ENCODE peak calls at places on chromosomes 2 and 18, in seven cellular contexts. I, C, Y, L, G, W and J are unnamed samples.

GRCh38 chr2:134575888-134576287 is 142.9 kb downstream of the TMEM163 start:
- DNase-seq in C (no peak), W (no peak), L (no peak), G (no peak), Y (no peak), I (no peak), J (no peak)

GRCh38 chr2:235958631-235959395 is 209.4 kb downstream of the GBX2 start:
- DNase-seq in I (no peak), G (no peak), C (no peak), Y (no peak), L (no peak), W (no peak), J (peak)

GRCh38 chr18:11148655-11149440 is 521 bp downstream of the PIEZO2 start:
- DNase-seq in C (peak), G (no peak), I (no peak), L (peak), W (no peak), Y (no peak), J (no peak)

GRCh38 chr18:63339920-63340484 is 20.4 kb upstream of the BCL2 start:
- DNase-seq in Y (no peak), W (peak), L (peak), C (no peak), I (no peak), G (no peak), J (no peak)

GRCh38 chr2:105541189-105542050 is 142.6 kb upstream of the FHL2 start:
- DNase-seq in G (no peak), C (no peak), L (no peak), Y (no peak), W (no peak), I (no peak), J (no peak)

GRCh38 chr2:37802899-37803379 is 122.1 kb upstream of the RMDN2 start:
- DNase-seq in L (peak), G (no peak), C (no peak), Y (peak), W (peak), I (no peak), J (peak)

GRCh38 chr18:9683418-9684396 is 24.4 kb upstream of the RAB31 start:
- DNase-seq in L (peak), I (peak), Y (no peak), W (peak), G (peak), C (no peak), J (peak)

GRCh38 chr2:75055307-75055819 is 96.9 kb downstream of the POLE4 start:
- DNase-seq in G (no peak), Y (no peak), C (no peak), W (no peak), L (no peak), I (no peak), J (no peak)

GRCh38 chr2:171531836-171532450 is 9.7 kb downstream of the CYBRD1 start:
- DNase-seq in W (no peak), Y (no peak), L (no peak), I (no peak), G (no peak), C (no peak), J (no peak)

GRCh38 chr2:129695496-129695895 is 284.0 kb upstream of the RAB6C start:
- DNase-seq in Y (no peak), C (no peak), W (no peak), I (no peak), G (no peak), L (no peak), J (no peak)

GRCh38 chr18:11518788-11519685 is 90.4 kb upstream of the SLC35G4 start:
- DNase-seq in I (no peak), L (peak), G (peak), W (peak), C (peak), Y (peak), J (peak)

GRCh38 chr2:72300147-72300684 is 152.6 kb upstream of the CYP26B1 start:
- DNase-seq in W (no peak), L (no peak), Y (no peak), I (no peak), C (no peak), G (no peak), J (no peak)

GRCh38 chr2:26581991-26582842 is 58.9 kb downstream of the CIB4 start:
- DNase-seq in I (no peak), C (peak), Y (no peak), G (no peak), W (no peak), L (no peak), J (no peak)

GRCh38 chr2:209322905-209323517 is 100.8 kb upstream of the MAP2 start:
- DNase-seq in Y (no peak), W (no peak), C (no peak), L (no peak), I (no peak), G (no peak), J (no peak)

GRCh38 chr2:159555651-159556392 is 60.5 kb downstream of the BAZ2B start:
- DNase-seq in I (no peak), C (no peak), W (peak), L (no peak), G (no peak), Y (no peak), J (no peak)

GRCh38 chr2:159558479-159558878 is 57.9 kb downstream of the BAZ2B start:
- DNase-seq in W (peak), C (no peak), G (no peak), L (peak), Y (no peak), I (no peak), J (no peak)

GRCh38 chr2:159559034-159559433 is 57.3 kb downstream of the BAZ2B start:
- DNase-seq in C (no peak), W (no peak), Y (no peak), I (no peak), G (no peak), L (no peak), J (no peak)

GRCh38 chr2:159561242-159561641 is 55.1 kb downstream of the BAZ2B start:
- DNase-seq in I (no peak), Y (no peak), L (no peak), C (no peak), G (no peak), W (no peak), J (no peak)

DNA sequence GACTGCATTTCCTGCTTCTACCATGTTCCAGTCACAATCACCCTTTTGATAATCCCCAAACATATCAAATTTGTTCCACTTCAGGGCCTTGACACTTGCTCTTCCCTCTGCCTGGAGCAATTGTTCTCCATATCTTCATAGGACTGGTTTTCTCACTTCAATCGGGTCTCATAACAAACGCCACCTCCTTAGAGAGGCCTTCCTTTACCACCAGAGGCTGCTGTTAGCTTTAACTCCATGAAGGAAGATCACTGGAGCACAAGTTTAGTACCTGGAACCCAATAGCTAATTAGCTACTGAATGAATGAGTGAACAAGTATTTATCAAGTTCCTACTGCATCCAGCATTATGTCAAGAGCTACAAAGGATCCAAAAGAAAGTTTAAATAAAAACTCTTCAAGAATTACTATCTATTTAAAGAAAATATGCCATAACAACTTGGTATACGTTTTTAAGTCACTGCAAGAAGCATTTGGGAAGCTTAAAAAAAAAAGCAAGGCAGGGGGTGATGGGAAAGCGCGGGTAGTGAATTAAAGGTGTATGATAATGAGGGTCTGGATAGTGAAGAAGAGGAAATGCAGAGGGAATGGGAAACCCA is 58.8 kb downstream of the BAZ2B start:
- DNase-seq in W (peak), G (no peak), I (no peak), L (peak), C (no peak), Y (no peak), J (no peak)
- TF ChIP-seq CTCF in W (peak), G (no peak), I (no peak), L (peak), C (peak), Y (peak), J (peak)

GRCh38 chr2:101546376-101547058 is 71.6 kb upstream of the RFX8 start:
- DNase-seq in W (peak), L (peak), C (no peak), I (no peak), Y (no peak), G (no peak), J (peak)

GRCh38 chr2:101545940-101546339 is 71.0 kb upstream of the RFX8 start:
- DNase-seq in C (no peak), I (no peak), G (no peak), L (no peak), Y (no peak), W (no peak), J (no peak)

GRCh38 chr2:101550555-101550954 is 75.6 kb upstream of the RFX8 start:
- DNase-seq in I (no peak), W (no peak), Y (no peak), L (no peak), G (no peak), C (no peak), J (no peak)

GRCh38 chr2:101556033-101556459 is 81.1 kb upstream of the RFX8 start:
- DNase-seq in Y (no peak), L (no peak), G (no peak), W (no peak), I (no peak), C (no peak), J (no peak)

GRCh38 chr2:101551489-101551888 is 76.6 kb upstream of the RFX8 start:
- DNase-seq in C (no peak), I (no peak), G (no peak), W (peak), L (no peak), Y (no peak), J (no peak)
- TF ChIP-seq CTCF in C (no peak), I (no peak), G (no peak), W (no peak), L (no peak), Y (no peak), J (no peak)

DNA sequence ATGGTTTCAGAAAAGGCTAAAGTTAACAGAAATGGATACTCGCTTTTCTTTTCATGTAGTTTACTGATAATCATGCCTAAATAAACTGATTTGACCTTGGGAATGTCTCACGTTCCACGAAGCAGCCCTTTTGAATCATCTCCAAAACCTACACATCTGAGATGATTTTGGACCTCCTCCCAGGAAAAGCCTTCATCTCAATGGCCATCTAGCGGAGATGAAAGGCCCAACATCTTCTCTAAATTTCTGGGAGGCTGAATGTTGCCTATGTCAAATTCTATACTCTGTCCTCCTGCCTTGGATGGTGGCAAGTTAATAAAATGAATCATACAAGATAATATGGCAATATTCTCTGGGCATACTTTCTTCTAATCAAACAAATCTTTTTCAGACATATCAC is 448.5 kb downstream of the ZEB2 start:
- DNase-seq in L (peak), Y (no peak), G (no peak), C (no peak), W (peak), I (no peak), J (peak)
- TF ChIP-seq CTCF in L (peak), Y (no peak), G (peak), C (no peak), W (peak), I (no peak), J (peak)

GRCh38 chr2:166017208-166017607 is 63.6 kb upstream of the TTC21B start:
- DNase-seq in W (no peak), I (no peak), G (no peak), Y (no peak), L (no peak), C (no peak), J (no peak)

GRCh38 chr2:166011660-166012059 is 58.1 kb upstream of the TTC21B start:
- DNase-seq in Y (no peak), L (no peak), W (no peak), I (no peak), C (no peak), G (no peak), J (no peak)

GRCh38 chr2:166013878-166014277 is 60.3 kb upstream of the TTC21B start:
- DNase-seq in Y (no peak), I (no peak), L (no peak), W (no peak), C (no peak), G (no peak), J (no peak)
- TF ChIP-seq CTCF in Y (no peak), I (no peak), L (no peak), W (peak), C (no peak), G (no peak), J (no peak)

DNA sequence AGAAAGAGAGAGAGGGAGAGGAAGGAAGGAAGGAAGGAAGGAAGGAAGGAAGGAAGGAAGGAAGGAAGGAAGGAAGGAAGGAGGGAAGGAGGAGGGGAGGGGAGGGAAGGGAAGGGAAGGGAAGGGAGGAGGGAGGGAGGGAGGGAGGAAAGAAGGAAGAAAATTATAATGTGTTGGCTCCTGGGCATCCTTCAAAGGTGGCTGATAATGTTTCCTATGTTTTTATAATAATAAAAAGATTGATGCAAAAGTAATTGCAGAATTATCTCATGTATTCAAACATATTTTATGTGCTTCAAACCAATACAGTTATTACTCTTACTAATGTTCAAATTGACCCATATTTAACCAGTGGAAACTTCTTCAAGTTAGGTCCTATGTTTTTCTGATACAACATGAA is 260.9 kb downstream of the LNPK start:
- DNase-seq in W (no peak), L (no peak), G (no peak), C (no peak), Y (no peak), I (no peak), J (no peak)
- TF ChIP-seq CTCF in W (no peak), L (no peak), G (no peak), C (no peak), Y (no peak), I (no peak), J (no peak)

GRCh38 chr2:152556506-152556905 is 160.8 kb downstream of the PRPF40A start:
- DNase-seq in C (no peak), Y (no peak), L (no peak), I (no peak), W (no peak), G (no peak), J (no peak)

GRCh38 chr2:152552868-152553267 is 164.4 kb downstream of the PRPF40A start:
- DNase-seq in I (no peak), G (no peak), L (no peak), Y (no peak), W (no peak), C (no peak), J (no peak)

GRCh38 chr2:152557273-152557879 is 159.9 kb downstream of the PRPF40A start:
- DNase-seq in Y (no peak), C (no peak), G (no peak), I (no peak), W (no peak), L (no peak), J (no peak)

GRCh38 chr2:152553518-152553917 is 163.7 kb downstream of the PRPF40A start:
- DNase-seq in G (no peak), C (no peak), I (no peak), Y (no peak), W (no peak), L (no peak), J (no peak)

GRCh38 chr2:152555048-152555447 is 162.2 kb downstream of the PRPF40A start:
- DNase-seq in C (no peak), W (peak), G (no peak), L (peak), I (no peak), Y (no peak), J (no peak)
- TF ChIP-seq CTCF in C (no peak), W (peak), G (no peak), L (peak), I (no peak), Y (peak), J (peak)

DNA sequence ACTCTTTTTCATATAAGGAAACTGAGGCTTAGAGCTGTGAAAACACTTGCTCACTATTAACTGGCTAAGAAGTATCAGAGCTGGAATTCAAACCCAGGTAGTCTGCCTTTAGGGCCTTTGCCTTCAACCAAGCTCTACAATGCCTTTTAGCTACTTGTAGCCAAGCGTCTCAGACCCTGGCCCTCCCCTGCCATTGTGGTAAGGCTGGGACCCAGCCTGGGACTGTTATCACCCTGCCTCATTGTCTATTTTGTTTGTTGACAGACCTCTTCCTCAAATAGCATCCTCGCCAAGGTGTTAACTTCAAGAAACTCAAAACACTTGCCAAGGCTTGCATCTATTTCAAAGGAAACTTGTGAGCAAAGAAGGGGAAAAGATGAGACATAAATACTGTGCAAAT is 76.7 kb upstream of the CD28 start:
- DNase-seq in W (no peak), G (no peak), L (no peak), Y (no peak), C (no peak), I (no peak), J (no peak)
- TF ChIP-seq CTCF in W (no peak), G (no peak), L (no peak), Y (no peak), C (no peak), I (no peak), J (no peak)

GRCh38 chr2:28956415-28956826 is 24.7 kb upstream of the TOGARAM2 start:
- DNase-seq in L (peak), I (no peak), Y (no peak), G (no peak), C (peak), W (peak), J (peak)

GRCh38 chr2:28958689-28959088 is 22.4 kb upstream of the TOGARAM2 start:
- DNase-seq in G (peak), Y (peak), I (peak), L (peak), C (peak), W (peak), J (peak)

GRCh38 chr2:28955492-28955891 is 25.6 kb upstream of the TOGARAM2 start:
- DNase-seq in Y (no peak), I (no peak), W (no peak), G (no peak), L (no peak), C (no peak), J (no peak)

GRCh38 chr2:28960401-28960800 is 20.7 kb upstream of the TOGARAM2 start:
- DNase-seq in L (no peak), W (peak), C (no peak), I (no peak), Y (no peak), G (no peak), J (no peak)

GRCh38 chr2:28956890-28957289 is 24.2 kb upstream of the TOGARAM2 start:
- DNase-seq in I (no peak), W (peak), Y (no peak), G (no peak), C (no peak), L (peak), J (peak)
- TF ChIP-seq CTCF in I (no peak), W (peak), Y (peak), G (no peak), C (peak), L (peak), J (peak)